ENCODE peak calls at places on chromosome 16, in four cellular contexts. J is AG04450, U is fibroblast of lung, I is upper lobe of right lung. H is an unnamed sample.
A peak's percentile ranks its signal among the peaks of the same experiment; 100 is the strongest.

GRCh38 chr16:87463722-87464690 is 28.8 kb downstream of the ZCCHC14 start:
- DNase-seq in J (peak; percentile 54), U (peak; percentile 79), I (no peak), H (peak; percentile 42)

GRCh38 chr16:87317766-87318121 is 552 bp upstream of the C16orf95 start:
- DNase-seq in J (peak; percentile 24), U (peak; percentile 64), I (peak; percentile 80), H (peak; percentile 69)

GRCh38 chr16:67129422-67129821 is 19.7 kb downstream of the PHAF1 start:
- DNase-seq in J (no peak), U (no peak), I (no peak), H (no peak)

GRCh38 chr16:17026600-17027242 is 444.0 kb downstream of the XYLT1 start:
- DNase-seq in J (no peak), U (no peak), I (no peak), H (no peak)

GRCh38 chr16:11327277-11328171 is 17.7 kb upstream of the RMI2 start:
- DNase-seq in J (no peak), U (no peak), I (no peak), H (no peak)

GRCh38 chr16:78364501-78364900 is 265.0 kb downstream of the WWOX start:
- DNase-seq in J (no peak), U (no peak), I (no peak), H (no peak)

GRCh38 chr16:49158029-49158642 is 123.5 kb downstream of the CBLN1 start:
- DNase-seq in J (no peak), U (peak; percentile 4), I (no peak), H (peak; percentile 52)

GRCh38 chr16:27237229-27238015 is 31.1 kb downstream of the NSMCE1 start:
- DNase-seq in J (no peak), U (peak; percentile 71), I (peak; percentile 68), H (no peak)

GRCh38 chr16:27217256-27217655 is 13.9 kb downstream of the KDM8 start:
- DNase-seq in J (no peak), U (peak; percentile 81), I (no peak), H (no peak)

GRCh38 chr16:55297910-55298175 is 26.2 kb upstream of the IRX6 start:
- DNase-seq in J (no peak), U (peak; percentile 57), I (no peak), H (no peak)

GRCh38 chr16:27721548-27722265 is 171.8 kb downstream of the KATNIP start:
- DNase-seq in J (peak; percentile 77), U (peak; percentile 25), I (peak; percentile 57), H (peak; percentile 54)

GRCh38 chr16:27495191-27495590 is 54.5 kb downstream of the GTF3C1 start:
- DNase-seq in J (peak; percentile 63), U (peak; percentile 92), I (no peak), H (peak; percentile 53)

GRCh38 chr16:85441189-85441889 is 171.8 kb upstream of the GSE1 start:
- DNase-seq in J (no peak), U (no peak), I (no peak), H (no peak)

GRCh38 chr16:78002915-78003538 is 19.3 kb upstream of the CLEC3A start:
- DNase-seq in J (peak; percentile 79), U (peak; percentile 83), I (peak; percentile 86), H (peak; percentile 91)

GRCh38 chr16:89965447-89966225 is 17.1 kb downstream of the DEF8 start:
- DNase-seq in J (no peak), U (no peak), I (no peak), H (no peak)

GRCh38 chr16:79114759-79115158 is 485.8 kb downstream of the MAF start:
- DNase-seq in J (no peak), U (no peak), I (no peak), H (no peak)

GRCh38 chr16:66935319-66936011 is at the start of gene CES2:
- DNase-seq in J (no peak), U (peak; percentile 46), I (no peak), H (peak; percentile 50)

GRCh38 chr16:29848420-29849297 is 14.4 kb downstream of the CDIPT start:
- DNase-seq in J (no peak), U (peak; percentile 39), I (peak; percentile 91), H (peak; percentile 78)

GRCh38 chr16:84266451-84266850 is 26.6 kb upstream of the KCNG4 start:
- DNase-seq in J (no peak), U (peak; percentile 58), I (no peak), H (peak; percentile 75)

GRCh38 chr16:86712158-86713009 is 134.0 kb downstream of the FOXL1 start:
- DNase-seq in J (no peak), U (no peak), I (peak; percentile 45), H (no peak)

GRCh38 chr16:57282510-57283213 is 1.8 kb downstream of the PLLP start:
- DNase-seq in J (no peak), U (no peak), I (no peak), H (no peak)

DNA sequence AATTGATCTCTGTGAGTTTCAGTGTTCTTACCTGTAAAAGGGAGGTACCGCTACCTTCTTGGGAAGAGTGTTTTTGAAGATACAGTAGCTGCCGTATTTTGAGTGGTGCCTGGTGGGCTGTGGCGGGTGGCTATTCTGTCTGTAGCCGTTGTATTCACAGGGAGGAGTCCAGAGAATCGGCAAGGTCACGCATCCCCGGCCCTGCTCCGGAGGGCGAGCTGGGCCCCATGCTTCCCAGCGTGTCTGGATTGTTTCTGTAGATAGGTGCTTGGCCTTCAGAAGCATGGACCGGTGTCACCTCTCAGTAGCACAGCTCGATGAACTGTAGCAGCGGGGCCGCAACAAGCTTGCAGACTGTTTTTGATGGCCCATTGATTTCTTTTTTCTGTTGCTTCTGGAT is 295.6 kb downstream of the CPPED1 start:
- DNase-seq in J (no peak), U (no peak), I (no peak), H (no peak)
- H3K27ac ChIP-seq in J (no peak overlapping the region), U (no peak overlapping the region), I (no peak overlapping the region), H (no peak overlapping the region)

GRCh38 chr16:23333034-23333579 is 31.0 kb downstream of the SCNN1B start:
- DNase-seq in J (no peak), U (no peak), I (no peak), H (no peak)

GRCh38 chr16:23327836-23328235 is 25.7 kb downstream of the SCNN1B start:
- DNase-seq in J (no peak), U (no peak), I (no peak), H (no peak)

GRCh38 chr16:23330583-23331249 is 28.6 kb downstream of the SCNN1B start:
- DNase-seq in J (no peak), U (no peak), I (no peak), H (no peak)

GRCh38 chr16:23333962-23334361 is 31.9 kb downstream of the SCNN1B start:
- DNase-seq in J (no peak), U (no peak), I (no peak), H (no peak)

DNA sequence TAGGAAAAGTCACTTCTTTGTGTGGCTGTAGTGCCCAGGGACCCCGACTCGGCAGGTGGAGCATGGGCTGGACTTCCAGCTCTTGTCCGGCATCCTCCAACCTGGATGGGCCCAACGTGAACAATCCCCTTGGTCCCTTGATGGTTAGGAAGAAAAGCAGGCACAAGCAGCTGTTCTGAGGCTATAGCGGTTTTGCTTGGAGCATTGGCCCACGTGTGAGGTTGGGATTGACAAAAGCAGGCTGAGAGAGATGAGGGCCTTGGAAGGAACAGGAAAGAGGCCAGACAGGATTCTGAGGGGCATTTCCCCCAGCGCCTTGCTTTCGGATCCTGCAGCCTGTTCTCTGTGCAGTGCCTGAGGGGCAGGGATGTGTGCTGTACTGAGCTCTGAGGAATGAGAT is 28.1 kb downstream of the SCNN1B start:
- DNase-seq in J (no peak), U (no peak), I (no peak), H (no peak)
- TF ChIP-seq CTCF in J (no peak), U (no peak), I (no peak), H (no peak)

GRCh38 chr16:3311496-3311895 is 6.2 kb downstream of the ZNF75A start:
- DNase-seq in J (no peak), U (no peak), I (no peak), H (no peak)
- H3K9me3 ChIP-seq in J (peaks cover 74% of the 10 kb centered on the region), U (peaks cover 4% of the 10 kb centered on the region), I (peaks cover 75% of the 10 kb centered on the region), H (no peaks in the 10 kb centered on the region)

GRCh38 chr16:72991211-72991610 is 56.7 kb downstream of the ZFHX3 start:
- DNase-seq in J (no peak), U (peak; percentile 43), I (no peak), H (no peak)

GRCh38 chr16:72988568-72988967 is 59.4 kb downstream of the ZFHX3 start:
- DNase-seq in J (no peak), U (no peak), I (no peak), H (no peak)

GRCh38 chr16:72990571-72990970 is 57.4 kb downstream of the ZFHX3 start:
- DNase-seq in J (no peak), U (no peak), I (no peak), H (no peak)

GRCh38 chr16:72989203-72989991 is 58.5 kb downstream of the ZFHX3 start:
- DNase-seq in J (peak; percentile 53), U (peak; percentile 96), I (no peak), H (peak; percentile 34)

GRCh38 chr16:72990003-72990521 is 57.9 kb downstream of the ZFHX3 start:
- DNase-seq in J (peak; percentile 20), U (peak; percentile 80), I (no peak), H (peak; percentile 55)
- H3K27ac ChIP-seq in J (peak overlapping the region; percentile 85), U (peak overlapping the region; percentile 90), I (peak overlapping the region; percentile 72), H (peak overlapping the region; percentile 24)

GRCh38 chr16:590875-591200 is 972 bp downstream of the RAB40C start:
- DNase-seq in J (no peak), U (no peak), I (no peak), H (no peak)
- TF ChIP-seq CTCF in J (no peak), U (no peak), I (no peak), H (no peak)

DNA sequence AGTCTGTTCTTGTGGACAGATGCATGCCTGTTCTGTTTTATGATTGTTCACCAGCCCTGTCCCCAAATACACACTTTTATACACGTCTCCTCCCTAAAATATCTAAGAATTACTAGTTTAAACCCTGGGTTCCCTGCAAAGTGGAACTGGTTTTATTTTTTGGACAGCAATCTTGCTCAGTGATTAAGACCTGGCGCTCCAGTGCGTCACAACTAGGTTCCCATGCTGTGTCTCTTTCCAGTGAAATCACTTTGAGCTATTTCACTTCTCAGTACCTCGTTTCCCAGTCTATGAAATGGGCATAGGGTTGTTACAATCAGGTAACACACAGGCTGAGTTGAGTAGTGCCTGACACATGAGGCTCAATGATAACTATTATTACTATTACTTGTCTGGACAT is 1.1 kb downstream of the CEP20 start:
- DNase-seq in J (no peak), U (no peak), I (no peak), H (no peak)
- H3K9me3 ChIP-seq in J (no peaks in the 10 kb centered on the region), U (no peaks in the 10 kb centered on the region), I (no peaks in the 10 kb centered on the region), H (no peaks in the 10 kb centered on the region)

GRCh38 chr16:23504453-23505179 is 5.7 kb downstream of the GGA2 start:
- DNase-seq in J (peak; percentile 54), U (peak; percentile 95), I (peak; percentile 81), H (no peak)

GRCh38 chr16:23504076-23504452 is 6.2 kb downstream of the GGA2 start:
- DNase-seq in J (no peak), U (peak; percentile 88), I (no peak), H (no peak)

GRCh38 chr16:23506606-23506994 is 3.7 kb downstream of the GGA2 start:
- DNase-seq in J (no peak), U (no peak), I (no peak), H (no peak)

GRCh38 chr16:23505942-23506605 is 4.2 kb downstream of the GGA2 start:
- DNase-seq in J (no peak), U (no peak), I (no peak), H (no peak)

DNA sequence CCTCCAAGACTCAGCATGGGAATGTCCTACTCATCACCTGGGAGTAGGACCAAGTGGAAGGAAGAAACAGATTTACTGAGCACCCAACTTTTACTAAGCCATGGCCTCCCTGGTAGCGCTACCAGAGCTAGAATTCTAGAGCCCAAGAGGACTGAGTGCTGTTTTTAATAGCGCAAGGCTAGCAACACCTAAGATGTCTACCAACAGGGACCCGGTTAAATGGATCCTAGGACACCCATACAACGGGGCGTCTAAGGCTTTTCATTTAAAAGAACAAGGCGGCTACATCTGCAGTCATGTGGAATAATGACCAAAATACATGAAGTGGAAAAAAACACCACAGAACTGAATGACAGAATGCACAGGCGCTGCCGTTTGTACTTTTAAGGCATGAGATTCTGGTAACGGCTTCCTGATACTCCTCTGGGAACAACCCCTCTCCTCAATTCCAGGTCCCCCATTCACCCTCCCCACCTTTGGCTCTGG is 5.1 kb downstream of the GGA2 start:
- DNase-seq in J (no peak), U (peak; percentile 39), I (no peak), H (no peak)
- H3K27ac ChIP-seq in J (no peak overlapping the region), U (no peak overlapping the region), I (peak overlapping the region; percentile 24), H (no peak overlapping the region)